ENCODE peak calls at places on chromosomes 4 and X, in ten cellular contexts. A, F, L, I, T, J, E, N, D and P are unnamed samples.

GRCh38 chrX:72663737-72664136 is 50.4 kb downstream of the PHKA1 start:
- DNase-seq in A (no peak), F (no peak), L (no peak), I (no peak), T (no peak), J (no peak), E (no peak), N (no peak), D (no peak), P (no peak)

GRCh38 chrX:76148753-76149152 is 24.1 kb upstream of the PBDC1 start:
- DNase-seq in A (peak; percentile 75), F (no peak), L (no peak), I (peak; percentile 7), T (peak; percentile 41), J (peak; percentile 2), E (peak; percentile 26), N (peak; percentile 63), D (peak; percentile 6), P (peak; percentile 25)

GRCh38 chr4:25950476-25951389 is 36.7 kb downstream of the SMIM20 start:
- DNase-seq in A (no peak), F (no peak), L (no peak), I (no peak), T (no peak), J (no peak), E (no peak), N (no peak), D (no peak), P (no peak)

GRCh38 chr4:77044458-77045124 is 31.2 kb downstream of the CCNI start:
- DNase-seq in A (peak; percentile 41), F (no peak), L (no peak), I (peak; percentile 28), T (no peak), J (no peak), E (no peak), N (no peak), D (no peak), P (peak; percentile 70)

GRCh38 chrX:32954125-32954524 is 257.2 kb downstream of the DMD start:
- DNase-seq in A (no peak), F (no peak), L (no peak), I (no peak), T (no peak), J (no peak), E (no peak), N (no peak), D (no peak), P (no peak)

GRCh38 chr4:132982151-132982550 is 166.9 kb upstream of the PCDH10 start:
- DNase-seq in A (no peak), F (no peak), L (no peak), I (no peak), T (no peak), J (no peak), E (no peak), N (no peak), D (no peak), P (no peak)

GRCh38 chr4:38948551-38948950 is 80.9 kb downstream of the FAM114A1 start:
- DNase-seq in A (no peak), F (peak; percentile 28), L (peak; percentile 85), I (no peak), T (peak; percentile 59), J (no peak), E (no peak), N (no peak), D (no peak), P (peak; percentile 96)

GRCh38 chr4:152635876-152636275 is 43.9 kb downstream of the TMEM154 start:
- DNase-seq in A (no peak), F (no peak), L (no peak), I (no peak), T (no peak), J (no peak), E (no peak), N (no peak), D (no peak), P (no peak)

GRCh38 chr4:106444557-106444956 is 76.0 kb upstream of the GIMD1 start:
- DNase-seq in A (no peak), F (no peak), L (no peak), I (no peak), T (no peak), J (no peak), E (no peak), N (no peak), D (no peak), P (peak; percentile 81)

GRCh38 chrX:19739683-19740082 is 147.7 kb downstream of the SH3KBP1 start:
- DNase-seq in A (peak; percentile 40), F (peak; percentile 20), L (peak; percentile 10), I (peak; percentile 63), T (no peak), J (peak; percentile 37), E (peak; percentile 26), N (no peak), D (peak; percentile 56), P (peak; percentile 69)

GRCh38 chr4:186701273-186701672 is 22.4 kb downstream of the FAT1 start:
- DNase-seq in A (no peak), F (peak; percentile 32), L (no peak), I (peak; percentile 91), T (peak; percentile 25), J (peak; percentile 41), E (no peak), N (no peak), D (no peak), P (peak; percentile 68)

GRCh38 chr4:153989505-153989904 is 200.6 kb upstream of the SFRP2 start:
- DNase-seq in A (no peak), F (no peak), L (no peak), I (no peak), T (no peak), J (no peak), E (no peak), N (no peak), D (no peak), P (no peak)

GRCh38 chr4:168852933-168853713 is 156.9 kb downstream of the CBR4 start:
- DNase-seq in A (peak; percentile 48), F (no peak), L (no peak), I (no peak), T (no peak), J (no peak), E (no peak), N (no peak), D (no peak), P (no peak)

GRCh38 chr4:113094802-113095201 is 45.3 kb downstream of the ANK2 start:
- DNase-seq in A (peak; percentile 23), F (no peak), L (no peak), I (peak; percentile 40), T (no peak), J (no peak), E (no peak), N (no peak), D (no peak), P (peak; percentile 13)

DNA sequence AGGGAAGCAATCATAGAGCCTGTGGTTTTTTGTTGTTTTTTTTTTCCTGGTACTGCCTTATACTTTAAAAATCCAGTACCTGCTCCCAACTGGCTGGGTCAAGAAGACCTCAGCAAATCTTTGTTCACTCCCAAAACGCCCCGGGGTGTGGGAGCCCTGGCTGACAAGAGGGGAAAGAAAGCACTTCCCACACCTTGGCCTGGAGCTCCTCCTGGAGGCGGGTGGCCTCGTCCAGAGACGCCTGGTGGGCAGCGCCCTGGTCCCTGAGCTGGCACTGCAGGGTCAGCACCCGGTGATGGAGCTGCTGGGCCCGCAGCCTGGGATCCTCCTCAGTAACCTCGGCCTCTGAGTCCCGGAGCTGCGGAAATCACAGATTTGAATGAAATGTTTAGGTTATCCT is 38.2 kb downstream of the C4orf50 start:
- DNase-seq in A (no peak), F (no peak), L (no peak), I (peak; percentile 82), T (no peak), J (peak; percentile 41), E (no peak), N (no peak), D (peak; percentile 77), P (no peak)
- TF ChIP-seq CTCF in A (no peak), F (no peak), L (peak; percentile 30), I (peak; percentile 76), T (no peak), J (peak; percentile 57), E (no peak), N (no peak), D (no peak), P (no peak)

GRCh38 chr4:185204238-185204910 is 574 bp upstream of the CFAP97 start:
- DNase-seq in A (peak; percentile 53), F (no peak), L (no peak), I (no peak), T (no peak), J (no peak), E (no peak), N (no peak), D (no peak), P (no peak)
- TF ChIP-seq CTCF in A (no peak), F (no peak), L (peak; percentile 16), I (no peak), T (no peak), J (no peak), E (no peak), N (no peak), D (no peak), P (no peak)

GRCh38 chrX:47877327-47877726 is 40.6 kb downstream of the ZNF81 start:
- DNase-seq in A (peak; percentile 0), F (no peak), L (no peak), I (no peak), T (no peak), J (no peak), E (no peak), N (no peak), D (no peak), P (no peak)

GRCh38 chrX:47880927-47881326 is 44.2 kb downstream of the ZNF81 start:
- DNase-seq in A (no peak), F (no peak), L (no peak), I (no peak), T (no peak), J (no peak), E (no peak), N (no peak), D (no peak), P (no peak)

GRCh38 chrX:47873123-47873522 is 36.4 kb downstream of the ZNF81 start:
- DNase-seq in A (no peak), F (no peak), L (no peak), I (no peak), T (no peak), J (no peak), E (no peak), N (no peak), D (no peak), P (no peak)

GRCh38 chrX:47879447-47879846 is 42.7 kb downstream of the ZNF81 start:
- DNase-seq in A (no peak), F (no peak), L (no peak), I (no peak), T (no peak), J (no peak), E (no peak), N (no peak), D (no peak), P (no peak)

DNA sequence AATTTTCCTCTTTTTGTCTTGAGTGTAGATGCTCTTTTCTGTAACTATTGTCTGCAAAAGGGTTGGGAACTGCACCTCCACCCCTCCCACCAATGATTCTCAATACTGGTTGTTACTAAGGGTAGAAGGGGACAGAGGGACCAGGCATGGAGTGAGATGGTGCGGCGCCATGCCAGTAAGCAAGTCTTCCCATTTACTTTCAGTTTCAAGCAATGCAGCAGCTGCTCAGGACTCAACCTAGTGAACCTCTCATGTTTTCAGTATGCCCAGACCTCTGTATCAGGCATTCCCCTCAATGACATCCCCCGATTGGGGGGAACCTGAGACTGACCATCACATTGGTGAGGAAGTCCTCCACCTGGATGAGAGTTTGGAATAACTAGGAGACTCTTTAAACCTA is 41.5 kb downstream of the ZNF81 start:
- DNase-seq in A (no peak), F (no peak), L (no peak), I (no peak), T (no peak), J (no peak), E (no peak), N (no peak), D (no peak), P (no peak)
- TF ChIP-seq CTCF in A (no peak), F (no peak), L (no peak), I (no peak), T (no peak), J (no peak), E (no peak), N (no peak), D (no peak), P (no peak)

GRCh38 chr4:163755013-163755412 is 260.5 kb downstream of the TMA16 start:
- DNase-seq in A (peak; percentile 38), F (no peak), L (no peak), I (peak; percentile 5), T (no peak), J (no peak), E (no peak), N (no peak), D (no peak), P (no peak)
- TF ChIP-seq CTCF in A (peak; percentile 35), F (no peak), L (peak; percentile 75), I (peak; percentile 50), T (no peak), J (peak; percentile 33), E (peak; percentile 62), N (peak; percentile 17), D (no peak), P (no peak)